ENCODE peak calls at places on chromosome 16, in five cellular contexts. One of them, this sample, is unnamed.

GRCh38 chr16:24508614-24509013 is 30.8 kb upstream of the RBBP6 start:
- DNase-seq in colonic mucosa: no peak
- DNase-seq in neuronal stem cell: no peak
- DNase-seq in H9: no peak
- DNase-seq in IMR-90: peak
- DNase-seq in this sample: no peak

GRCh38 chr16:23826528-23827244 is 9.1 kb upstream of the PRKCB start:
- DNase-seq in H9: no peak
- DNase-seq in colonic mucosa: no peak
- DNase-seq in neuronal stem cell: no peak
- DNase-seq in IMR-90: no peak
- DNase-seq in this sample: peak

GRCh38 chr16:839643-840408 is 39.3 kb upstream of the GNG13 start:
- DNase-seq in H9: no peak
- DNase-seq in colonic mucosa: no peak
- DNase-seq in IMR-90: no peak
- DNase-seq in neuronal stem cell: no peak
- DNase-seq in this sample: no peak

GRCh38 chr16:2022723-2023097 is 3.1 kb downstream of the NPW start:
- DNase-seq in H9: peak
- DNase-seq in IMR-90: peak
- DNase-seq in colonic mucosa: no peak
- DNase-seq in neuronal stem cell: no peak
- DNase-seq in this sample: peak

GRCh38 chr16:46482895-46483294 is 138.3 kb downstream of the SHCBP1 start:
- DNase-seq in colonic mucosa: no peak
- DNase-seq in neuronal stem cell: no peak
- DNase-seq in H9: no peak
- DNase-seq in IMR-90: no peak
- DNase-seq in this sample: no peak

GRCh38 chr16:1917056-1917664 is 1.1 kb downstream of the HS3ST6 start:
- DNase-seq in H9: no peak
- DNase-seq in IMR-90: no peak
- DNase-seq in neuronal stem cell: no peak
- DNase-seq in colonic mucosa: no peak
- DNase-seq in this sample: no peak

GRCh38 chr16:77414752-77415231 is 20.0 kb downstream of the ADAMTS18 start:
- DNase-seq in neuronal stem cell: no peak
- DNase-seq in IMR-90: no peak
- DNase-seq in H9: no peak
- DNase-seq in colonic mucosa: no peak
- DNase-seq in this sample: no peak

GRCh38 chr16:55624696-55625095 is 31.1 kb upstream of the SLC6A2 start:
- DNase-seq in neuronal stem cell: no peak
- DNase-seq in H9: no peak
- DNase-seq in colonic mucosa: no peak
- DNase-seq in IMR-90: no peak
- DNase-seq in this sample: no peak

GRCh38 chr16:88772871-88773811 is 11.9 kb downstream of the PIEZO1 start:
- DNase-seq in colonic mucosa: no peak
- DNase-seq in IMR-90: peak
- DNase-seq in neuronal stem cell: no peak
- DNase-seq in H9: no peak
- DNase-seq in this sample: no peak

GRCh38 chr16:27498916-27499658 is 50.6 kb downstream of the GTF3C1 start:
- DNase-seq in colonic mucosa: no peak
- DNase-seq in IMR-90: no peak
- DNase-seq in H9: no peak
- DNase-seq in neuronal stem cell: no peak
- DNase-seq in this sample: no peak

GRCh38 chr16:7216719-7217118 is 115.9 kb upstream of the RBFOX1 start:
- DNase-seq in IMR-90: no peak
- DNase-seq in neuronal stem cell: no peak
- DNase-seq in H9: no peak
- DNase-seq in colonic mucosa: no peak
- DNase-seq in this sample: no peak

GRCh38 chr16:12904041-12904671 is 2.8 kb downstream of the SHISA9 start:
- DNase-seq in colonic mucosa: no peak
- DNase-seq in H9: peak
- DNase-seq in IMR-90: no peak
- DNase-seq in neuronal stem cell: no peak
- DNase-seq in this sample: no peak

GRCh38 chr16:75733305-75734141 is 7.2 kb upstream of the CPHXL start:
- DNase-seq in colonic mucosa: peak
- DNase-seq in neuronal stem cell: peak
- DNase-seq in H9: no peak
- DNase-seq in IMR-90: peak
- DNase-seq in this sample: no peak

GRCh38 chr16:87853411-87854052 is 15.8 kb downstream of the SLC7A5 start:
- DNase-seq in H9: peak
- DNase-seq in neuronal stem cell: peak
- DNase-seq in IMR-90: peak
- DNase-seq in colonic mucosa: peak
- DNase-seq in this sample: peak

GRCh38 chr16:48831081-48831722 is 221.2 kb upstream of the N4BP1 start:
- DNase-seq in neuronal stem cell: no peak
- DNase-seq in IMR-90: no peak
- DNase-seq in H9: peak
- DNase-seq in colonic mucosa: no peak
- DNase-seq in this sample: no peak

GRCh38 chr16:74605746-74606520 is 981 bp downstream of the GLG1 start:
- DNase-seq in H9: no peak
- DNase-seq in colonic mucosa: no peak
- DNase-seq in IMR-90: no peak
- DNase-seq in neuronal stem cell: no peak
- DNase-seq in this sample: no peak

GRCh38 chr16:14121135-14121534 is 50.0 kb downstream of the MRTFB start:
- DNase-seq in colonic mucosa: no peak
- DNase-seq in IMR-90: no peak
- DNase-seq in H9: no peak
- DNase-seq in neuronal stem cell: no peak
- DNase-seq in this sample: no peak

DNA sequence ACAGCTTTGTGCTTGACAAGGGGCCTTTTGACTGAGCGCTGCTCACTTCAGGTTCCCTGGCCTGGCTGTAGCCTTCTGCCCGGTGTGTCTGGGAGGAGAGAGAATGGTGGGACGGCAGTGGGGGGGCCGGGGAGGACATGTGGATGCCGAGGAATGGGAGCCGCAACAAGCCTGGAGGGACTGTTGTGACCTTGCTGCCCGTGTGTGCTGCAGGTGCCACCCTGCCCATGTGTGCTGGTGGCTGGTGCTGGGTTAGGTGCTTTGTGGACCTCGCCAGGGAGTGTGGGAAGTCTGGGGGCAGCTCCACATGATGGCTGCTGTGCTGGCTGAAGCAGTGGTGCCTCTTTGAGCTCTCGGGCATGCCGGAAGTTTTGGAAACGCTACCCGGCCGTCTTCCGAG is 132.1 kb downstream of the LAT start:
- DNase-seq in IMR-90: no peak
- DNase-seq in colonic mucosa: no peak
- DNase-seq in neuronal stem cell: no peak
- DNase-seq in H9: no peak
- DNase-seq in this sample: no peak
- H3K9ac ChIP-seq in IMR-90: no peak
- H3K9ac ChIP-seq in colonic mucosa: no peak
- H3K9ac ChIP-seq in neuronal stem cell: no peak
- H3K9ac ChIP-seq in H9: no peak
- H3K9ac ChIP-seq in this sample: no peak

DNA sequence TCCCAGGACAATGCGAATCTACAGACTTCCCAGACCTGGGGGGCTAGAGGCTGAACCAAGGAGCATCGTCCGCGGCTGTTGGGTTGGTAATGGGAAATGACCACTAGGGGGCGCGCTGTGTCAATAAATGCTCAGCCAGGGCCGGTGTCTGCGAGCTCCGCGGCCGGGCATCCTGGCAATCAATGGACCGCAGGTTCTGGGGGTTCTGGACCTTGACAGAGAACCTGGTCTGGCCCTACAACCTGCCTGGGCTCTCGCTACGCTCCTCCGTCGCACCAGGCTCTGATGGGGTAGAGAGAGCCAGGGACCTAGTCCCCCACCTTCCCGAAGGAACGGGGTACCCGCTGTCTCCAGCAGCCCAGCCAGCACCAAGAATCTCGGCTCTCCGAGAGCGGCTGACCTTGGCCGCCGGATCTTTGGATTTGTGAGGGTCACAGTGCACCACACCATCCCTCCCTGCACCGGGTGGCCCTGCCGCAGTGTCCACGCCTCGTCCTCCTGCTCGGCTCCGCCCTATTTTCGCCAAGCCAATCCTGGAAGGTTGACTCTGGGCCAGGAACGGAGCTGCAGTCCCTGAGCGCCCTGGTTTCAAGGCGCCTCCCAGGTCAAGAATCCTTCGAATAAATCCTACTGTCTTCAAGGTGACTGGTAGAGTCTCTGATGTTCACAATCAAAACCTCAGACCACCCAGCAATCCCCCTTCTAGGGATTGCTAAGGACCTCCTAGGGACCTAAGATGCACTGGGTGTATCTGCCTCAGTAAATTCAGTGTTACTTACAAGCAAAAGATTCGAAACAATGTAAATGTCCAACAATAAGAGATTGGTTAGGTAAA is 20.3 kb upstream of the BEAN1 start:
- DNase-seq in neuronal stem cell: peak
- DNase-seq in IMR-90: peak
- DNase-seq in H9: peak
- DNase-seq in colonic mucosa: peak
- DNase-seq in this sample: peak
- H3K9ac ChIP-seq in neuronal stem cell: peak
- H3K9ac ChIP-seq in IMR-90: peak
- H3K9ac ChIP-seq in H9: no peak
- H3K9ac ChIP-seq in colonic mucosa: peak
- H3K9ac ChIP-seq in this sample: peak

GRCh38 chr16:19008770-19009169 is 25.0 kb downstream of the TMC7 start:
- DNase-seq in neuronal stem cell: no peak
- DNase-seq in H9: no peak
- DNase-seq in colonic mucosa: no peak
- DNase-seq in IMR-90: peak
- DNase-seq in this sample: no peak

GRCh38 chr16:19008245-19008644 is 24.5 kb downstream of the TMC7 start:
- DNase-seq in neuronal stem cell: no peak
- DNase-seq in colonic mucosa: no peak
- DNase-seq in IMR-90: peak
- DNase-seq in H9: no peak
- DNase-seq in this sample: no peak

GRCh38 chr16:19005561-19006445 is 22.1 kb downstream of the TMC7 start:
- DNase-seq in neuronal stem cell: no peak
- DNase-seq in colonic mucosa: peak
- DNase-seq in H9: peak
- DNase-seq in IMR-90: peak
- DNase-seq in this sample: no peak

GRCh38 chr16:19003935-19004334 is 20.2 kb downstream of the TMC7 start:
- DNase-seq in colonic mucosa: no peak
- DNase-seq in IMR-90: no peak
- DNase-seq in H9: no peak
- DNase-seq in neuronal stem cell: no peak
- DNase-seq in this sample: no peak

GRCh38 chr16:19006446-19007315 is 22.9 kb downstream of the TMC7 start:
- DNase-seq in H9: no peak
- DNase-seq in IMR-90: no peak
- DNase-seq in neuronal stem cell: no peak
- DNase-seq in colonic mucosa: no peak
- DNase-seq in this sample: no peak
- H3K9ac ChIP-seq in H9: no peak
- H3K9ac ChIP-seq in IMR-90: no peak
- H3K9ac ChIP-seq in neuronal stem cell: no peak
- H3K9ac ChIP-seq in colonic mucosa: no peak
- H3K9ac ChIP-seq in this sample: no peak

GRCh38 chr16:50155925-50156324 is 2.8 kb downstream of the TENT4B start:
- DNase-seq in neuronal stem cell: no peak
- DNase-seq in H9: no peak
- DNase-seq in colonic mucosa: no peak
- DNase-seq in IMR-90: no peak
- DNase-seq in this sample: no peak
- H3K9ac ChIP-seq in neuronal stem cell: no peak
- H3K9ac ChIP-seq in H9: no peak
- H3K9ac ChIP-seq in colonic mucosa: no peak
- H3K9ac ChIP-seq in IMR-90: no peak
- H3K9ac ChIP-seq in this sample: peak

GRCh38 chr16:84741351-84741791 is 41.6 kb downstream of the USP10 start:
- DNase-seq in H9: no peak
- DNase-seq in colonic mucosa: no peak
- DNase-seq in IMR-90: peak
- DNase-seq in neuronal stem cell: no peak
- DNase-seq in this sample: no peak
- H3K9ac ChIP-seq in H9: no peak
- H3K9ac ChIP-seq in colonic mucosa: no peak
- H3K9ac ChIP-seq in IMR-90: no peak
- H3K9ac ChIP-seq in neuronal stem cell: peak
- H3K9ac ChIP-seq in this sample: no peak

GRCh38 chr16:30148101-30148500 is 25.1 kb upstream of the MAPK3 start:
- DNase-seq in H9: no peak
- DNase-seq in colonic mucosa: no peak
- DNase-seq in IMR-90: no peak
- DNase-seq in neuronal stem cell: no peak
- DNase-seq in this sample: no peak
- H3K9ac ChIP-seq in H9: no peak
- H3K9ac ChIP-seq in colonic mucosa: no peak
- H3K9ac ChIP-seq in IMR-90: no peak
- H3K9ac ChIP-seq in neuronal stem cell: no peak
- H3K9ac ChIP-seq in this sample: no peak

GRCh38 chr16:85319208-85319983 is 207.1 kb upstream of the CIBAR2 start:
- DNase-seq in colonic mucosa: no peak
- DNase-seq in neuronal stem cell: no peak
- DNase-seq in IMR-90: no peak
- DNase-seq in H9: no peak
- DNase-seq in this sample: no peak

GRCh38 chr16:85321856-85322271 is 209.6 kb upstream of the CIBAR2 start:
- DNase-seq in colonic mucosa: peak
- DNase-seq in IMR-90: peak
- DNase-seq in neuronal stem cell: no peak
- DNase-seq in H9: no peak
- DNase-seq in this sample: no peak

GRCh38 chr16:85320677-85321385 is 208.6 kb upstream of the CIBAR2 start:
- DNase-seq in neuronal stem cell: no peak
- DNase-seq in colonic mucosa: no peak
- DNase-seq in H9: no peak
- DNase-seq in IMR-90: no peak
- DNase-seq in this sample: no peak

GRCh38 chr16:85317704-85318103 is 205.4 kb upstream of the CIBAR2 start:
- DNase-seq in H9: no peak
- DNase-seq in neuronal stem cell: no peak
- DNase-seq in IMR-90: no peak
- DNase-seq in colonic mucosa: no peak
- DNase-seq in this sample: no peak

DNA sequence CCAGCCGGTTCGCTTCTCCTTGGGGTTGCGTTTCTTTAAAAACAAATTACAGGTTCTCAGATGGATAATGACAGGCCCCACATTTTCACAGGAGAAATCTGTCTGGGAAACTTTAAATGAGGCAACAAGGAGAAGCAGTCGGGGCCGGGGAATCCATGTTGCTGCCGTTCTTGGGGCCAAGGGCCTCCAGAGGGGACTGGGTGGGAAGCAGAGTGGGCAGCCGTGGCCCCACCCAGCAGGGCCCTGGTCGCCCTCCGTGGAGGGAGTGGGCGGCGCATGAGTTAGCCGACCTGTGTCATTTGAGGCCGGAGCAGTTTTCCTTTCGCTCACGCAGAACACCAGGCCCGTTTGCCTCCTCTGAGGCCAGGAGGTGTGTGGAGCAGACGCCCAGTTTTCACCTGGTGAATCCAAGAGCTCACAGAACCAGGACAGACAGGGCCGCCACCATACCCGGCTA is 207.7 kb upstream of the CIBAR2 start:
- DNase-seq in H9: no peak
- DNase-seq in IMR-90: no peak
- DNase-seq in colonic mucosa: no peak
- DNase-seq in neuronal stem cell: no peak
- DNase-seq in this sample: no peak
- H3K9ac ChIP-seq in H9: no peak
- H3K9ac ChIP-seq in IMR-90: no peak
- H3K9ac ChIP-seq in colonic mucosa: no peak
- H3K9ac ChIP-seq in neuronal stem cell: no peak
- H3K9ac ChIP-seq in this sample: no peak